ENCODE peak calls at places on chromosomes 6 and 20, in four cellular contexts. Z, L, F and O are unnamed samples.

GRCh38 chr6:158468666-158469065 is 91.2 kb upstream of the TMEM181 start:
- DNase-seq in Z (no peak), L (no peak), F (no peak), O (no peak)

GRCh38 chr6:38110407-38111025 is 291.0 kb downstream of the ZFAND3 start:
- DNase-seq in Z (no peak), L (no peak), F (no peak), O (no peak)

GRCh38 chr20:41632896-41633295 is 14.7 kb upstream of the CHD6 start:
- DNase-seq in Z (no peak), L (no peak), F (no peak), O (no peak)

GRCh38 chr6:53306819-53307347 is 41.9 kb downstream of the ELOVL5 start:
- DNase-seq in Z (peak; percentile 20), L (peak; percentile 89), F (no peak), O (peak; percentile 13)

GRCh38 chr6:99030915-99031314 is 83.2 kb upstream of the FBXL4 start:
- DNase-seq in Z (no peak), L (no peak), F (no peak), O (no peak)

GRCh38 chr6:153131037-153131981 is at the start of gene RGS17:
- DNase-seq in Z (peak; percentile 50), L (no peak), F (peak; percentile 81), O (peak; percentile 49)

GRCh38 chr6:8082572-8082953 is 18.4 kb upstream of the BLOC1S5 start:
- DNase-seq in Z (no peak), L (no peak), F (no peak), O (no peak)

GRCh38 chr20:10578607-10579006 is 95.2 kb downstream of the JAG1 start:
- DNase-seq in Z (no peak), L (peak; percentile 71), F (no peak), O (no peak)

GRCh38 chr20:32052090-32052791 is at the start of gene HCK:
- DNase-seq in Z (peak; percentile 48), L (no peak), F (peak; percentile 58), O (peak; percentile 63)

GRCh38 chr6:163260111-163260895 is 154.2 kb upstream of the QKI start:
- DNase-seq in Z (no peak), L (no peak), F (peak; percentile 64), O (no peak)

GRCh38 chr6:151807513-151808330 is at the start of gene ESR1:
- DNase-seq in Z (peak; percentile 21), L (no peak), F (peak; percentile 70), O (no peak)

GRCh38 chr20:45904583-45905504 is 7.1 kb downstream of the PLTP start:
- DNase-seq in Z (no peak), L (no peak), F (no peak), O (no peak)

GRCh38 chr20:3311623-3312022 is 72.6 kb upstream of the SLC4A11 start:
- DNase-seq in Z (no peak), L (no peak), F (no peak), O (no peak)

GRCh38 chr6:89035252-89036106 is 45.1 kb upstream of the PNRC1 start:
- DNase-seq in Z (no peak), L (peak; percentile 73), F (no peak), O (no peak)

GRCh38 chr6:43734294-43734665 is 35.7 kb upstream of the VEGFA start:
- DNase-seq in Z (no peak), L (no peak), F (no peak), O (no peak)

GRCh38 chr6:158284340-158285210 is 27.7 kb upstream of the TULP4 start:
- DNase-seq in Z (no peak), L (no peak), F (no peak), O (no peak)

GRCh38 chr6:150491131-150491795 is 108.4 kb upstream of the PLEKHG1 start:
- DNase-seq in Z (no peak), L (no peak), F (no peak), O (no peak)

GRCh38 chr20:23021941-23022340 is 13.2 kb upstream of the SSTR4 start:
- DNase-seq in Z (no peak), L (no peak), F (no peak), O (no peak)

GRCh38 chr20:24959591-24960301 is 10.7 kb downstream of the CST7 start:
- DNase-seq in Z (no peak), L (no peak), F (no peak), O (no peak)

GRCh38 chr6:55950071-55950814 is 74.9 kb upstream of the BMP5 start:
- DNase-seq in Z (no peak), L (no peak), F (no peak), O (no peak)

GRCh38 chr6:39225946-39226437 is 3.3 kb downstream of the KCNK5 start:
- DNase-seq in Z (no peak), L (no peak), F (no peak), O (no peak)

GRCh38 chr20:14219801-14220461 is 117.5 kb downstream of the FLRT3 start:
- DNase-seq in Z (no peak), L (no peak), F (no peak), O (no peak)

GRCh38 chr20:34271961-34272360 is 30.7 kb downstream of the ASIP start:
- DNase-seq in Z (no peak), L (no peak), F (no peak), O (no peak)

GRCh38 chr20:19867940-19868371 is 109.9 kb downstream of the RIN2 start:
- DNase-seq in Z (no peak), L (no peak), F (no peak), O (no peak)

GRCh38 chr6:5220436-5220835 is 40.3 kb downstream of the LYRM4 start:
- DNase-seq in Z (no peak), L (no peak), F (no peak), O (no peak)

GRCh38 chr6:160882019-160882418 is 109.5 kb upstream of the MAP3K4 start:
- DNase-seq in Z (no peak), L (no peak), F (no peak), O (no peak)

GRCh38 chr20:33482581-33482980 is 7.3 kb upstream of the CBFA2T2 start:
- DNase-seq in Z (no peak), L (no peak), F (no peak), O (no peak)

DNA sequence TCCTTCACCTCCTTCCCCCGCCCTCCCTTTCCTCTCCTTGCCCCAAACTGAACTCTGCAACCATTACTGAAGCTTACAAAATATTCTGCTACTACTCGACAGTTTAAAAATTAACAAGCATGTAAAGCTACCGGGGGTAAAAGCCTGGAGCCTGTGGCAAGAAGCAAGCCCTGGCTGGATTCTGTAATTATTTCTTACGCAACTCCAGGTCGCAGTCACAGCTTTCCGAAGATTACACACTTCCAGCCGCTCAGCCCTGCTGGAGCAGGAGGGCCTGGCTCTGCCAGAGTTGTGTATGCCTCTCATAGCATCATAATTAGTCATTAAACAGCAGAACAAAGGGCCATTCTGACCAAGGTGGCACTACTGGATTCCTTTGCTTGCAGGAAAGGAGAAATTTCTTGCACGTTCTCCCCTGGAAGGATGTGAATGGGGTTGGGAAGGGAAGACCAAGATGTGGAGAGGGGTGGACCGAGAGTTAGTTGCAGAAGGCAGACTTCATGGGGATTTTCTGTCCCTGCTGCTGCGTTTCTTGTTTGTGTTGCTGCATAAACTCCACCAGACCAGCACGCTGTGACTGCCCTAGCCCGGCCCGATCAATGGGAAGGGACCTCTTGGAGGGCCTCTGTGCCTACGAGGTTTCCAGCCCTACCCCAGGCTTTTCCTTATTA is 23.6 kb downstream of the FOXQ1 start:
- DNase-seq in Z (no peak), L (peak; percentile 98), F (no peak), O (no peak)
- TF ChIP-seq TAF1 in Z (no peak), L (peak; percentile 50), F (no peak), O (no peak)

DNA sequence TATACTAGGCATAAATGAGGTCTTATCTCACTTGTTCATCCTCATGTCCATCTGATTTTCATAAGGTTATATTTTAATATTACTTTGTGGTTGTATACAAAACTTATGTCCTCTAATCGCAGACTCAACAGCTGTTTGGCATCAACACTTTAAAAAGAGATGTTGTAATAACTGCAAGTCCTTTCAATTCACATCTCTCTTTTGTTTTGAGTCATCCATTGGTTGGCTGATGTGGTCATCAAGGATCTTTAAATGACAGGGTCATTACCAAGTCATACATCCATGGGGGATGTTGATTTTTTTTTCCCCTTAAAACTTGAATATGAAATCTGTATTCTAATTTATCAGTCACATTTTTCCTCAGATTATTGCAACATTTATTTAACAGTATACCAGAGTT is 299.4 kb upstream of the NRSN1 start:
- DNase-seq in Z (no peak), L (no peak), F (no peak), O (no peak)
- TF ChIP-seq POLR2A in Z (no peak), L (no peak), F (no peak), O (no peak)

GRCh38 chr6:46454691-46455090 is 36.6 kb downstream of the RCAN2 start:
- DNase-seq in Z (no peak), L (no peak), F (no peak), O (no peak)

GRCh38 chr6:46452312-46452917 is 38.8 kb downstream of the RCAN2 start:
- DNase-seq in Z (no peak), L (no peak), F (no peak), O (no peak)

GRCh38 chr6:46453221-46453620 is 38.0 kb downstream of the RCAN2 start:
- DNase-seq in Z (no peak), L (no peak), F (no peak), O (no peak)

GRCh38 chr6:46451343-46451742 is 39.9 kb downstream of the RCAN2 start:
- DNase-seq in Z (no peak), L (no peak), F (no peak), O (no peak)

DNA sequence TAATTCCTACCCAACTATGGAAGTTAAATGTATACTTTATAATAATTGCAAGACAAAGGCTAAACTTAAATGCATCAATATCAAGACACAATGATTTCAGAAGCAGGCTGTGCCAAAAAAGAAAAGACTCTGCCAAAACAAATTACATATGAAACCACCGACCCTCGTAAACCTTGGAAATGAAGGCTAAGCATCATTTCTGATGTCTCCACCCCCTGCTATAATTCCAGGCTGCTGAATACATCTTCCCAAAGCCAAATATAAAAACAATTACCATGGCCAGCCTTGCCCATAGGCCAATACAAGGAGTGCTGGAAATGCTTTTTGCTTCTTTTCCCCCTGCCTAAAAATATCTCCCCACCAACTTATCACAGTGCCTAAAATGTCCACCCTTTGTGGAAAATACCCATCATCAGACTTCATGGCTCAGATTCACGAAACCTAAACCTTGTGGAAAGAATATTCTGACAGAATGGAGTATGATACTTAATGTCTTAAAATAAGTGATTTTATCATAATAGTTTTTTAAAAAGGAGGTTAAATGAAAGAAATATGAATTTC is 37.4 kb downstream of the RCAN2 start:
- DNase-seq in Z (no peak), L (no peak), F (no peak), O (no peak)
- TF ChIP-seq POLR2AphosphoS5 in Z (no peak), L (no peak), F (no peak), O (no peak)

DNA sequence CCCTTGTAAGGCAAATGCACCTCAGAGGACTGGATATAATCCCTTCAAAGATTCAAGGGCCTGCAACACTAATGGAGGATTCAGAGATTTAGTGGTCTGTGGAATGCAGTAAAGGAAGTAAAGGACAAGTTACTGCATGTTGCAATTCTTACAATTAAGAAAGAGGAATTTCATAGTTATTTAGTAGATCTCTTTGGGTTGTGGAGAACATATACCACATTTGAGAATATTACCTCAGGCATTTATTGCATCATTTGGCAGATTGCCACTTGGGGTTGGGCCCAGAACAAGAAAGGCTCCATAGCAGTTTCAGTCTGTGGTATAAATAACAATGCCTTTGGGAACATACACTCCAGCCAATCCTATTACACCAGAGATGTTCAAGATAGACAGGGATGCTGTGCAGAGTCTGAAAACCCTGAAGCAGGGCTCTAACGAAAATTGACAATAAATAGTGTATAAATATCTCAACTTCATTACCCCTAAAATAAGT is 20.9 kb upstream of the EPM2A start:
- DNase-seq in Z (no peak), L (no peak), F (no peak), O (no peak)
- TF ChIP-seq TAF1 in Z (no peak), L (no peak), F (no peak), O (no peak)